ENCODE peak calls at places on chromosomes 16 and 17, in seven cellular contexts. H is trophoblast cell, L is IMR-90, P is mesenchymal stem cell, C is mesendoderm, Y is H9, J is H1. U is an unnamed sample.

GRCh38 chr16:82773018-82773417 is 146.2 kb downstream of the CDH13 start:
- DNase-seq in L (peak; percentile 7), J (no peak), C (no peak), H (no peak), P (peak; percentile 45), Y (no peak), U (no peak)

GRCh38 chr17:74466785-74467158 is 338 bp downstream of the CD300A start:
- DNase-seq in H (no peak), Y (no peak), J (no peak), C (no peak), L (no peak), P (no peak), U (no peak)

GRCh38 chr17:66426397-66427033 is 124.1 kb downstream of the PRKCA start:
- DNase-seq in Y (peak; percentile 63), L (peak; percentile 14), H (no peak), P (no peak), C (peak; percentile 66), J (no peak), U (no peak)

GRCh38 chr16:87842209-87842869 is 27.0 kb downstream of the SLC7A5 start:
- DNase-seq in J (no peak), L (no peak), P (no peak), Y (no peak), C (no peak), H (no peak), U (no peak)

GRCh38 chr17:48070195-48070594 is 22.0 kb downstream of the NFE2L1 start:
- DNase-seq in Y (no peak), H (no peak), C (no peak), J (no peak), L (no peak), P (no peak), U (no peak)

GRCh38 chr16:266258-267164 is 9.2 kb downstream of the RGS11 start:
- DNase-seq in H (no peak), P (no peak), Y (peak; percentile 30), C (no peak), L (no peak), J (no peak), U (no peak)

GRCh38 chr16:4501071-4501478 is 24.9 kb downstream of the HMOX2 start:
- DNase-seq in Y (no peak), C (no peak), P (no peak), H (no peak), J (no peak), L (peak; percentile 50), U (no peak)

GRCh38 chr17:19317359-19318095 is 45.0 kb downstream of the B9D1 start:
- DNase-seq in H (peak; percentile 76), J (peak; percentile 80), C (peak; percentile 98), L (peak; percentile 80), Y (peak; percentile 99), P (peak; percentile 75), U (peak; percentile 71)

GRCh38 chr17:33260638-33261037 is 32.5 kb downstream of the ASIC2 start:
- DNase-seq in J (peak; percentile 49), Y (peak; percentile 52), H (no peak), P (no peak), L (no peak), C (no peak), U (no peak)

GRCh38 chr17:34542700-34543336 is 36.6 kb upstream of the TMEM132E start:
- DNase-seq in P (peak; percentile 15), C (peak; percentile 31), H (peak; percentile 14), L (no peak), Y (peak; percentile 68), J (peak; percentile 89), U (peak; percentile 64)

DNA sequence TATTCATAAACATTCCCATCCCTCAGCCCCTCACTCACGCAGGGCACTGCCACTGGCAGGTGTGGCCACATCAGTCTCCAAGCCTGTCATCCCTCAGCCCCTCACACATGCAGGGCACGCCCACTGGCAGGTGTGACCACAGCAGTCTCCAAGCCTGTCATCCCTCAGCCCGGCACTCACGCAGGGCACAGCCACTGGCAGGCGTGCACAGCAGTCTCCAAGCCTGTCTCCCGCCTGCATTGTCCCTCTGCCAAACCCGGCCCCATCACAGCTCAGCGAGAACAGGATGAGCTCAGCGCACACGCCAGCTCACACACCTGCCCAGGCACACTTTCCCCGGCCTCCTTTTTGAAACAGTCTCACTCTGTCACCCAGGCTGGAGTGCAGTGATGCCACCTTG is 11.4 kb upstream of the KREMEN2 start:
- DNase-seq in P (no peak), H (no peak), Y (no peak), J (no peak), C (no peak), L (no peak), U (no peak)
- H3K4ac ChIP-seq in P (no peak overlapping the region), H (no peak overlapping the region), Y (no peak overlapping the region), J (no peak overlapping the region), C (no peak overlapping the region), L (no peak overlapping the region), U (no peak overlapping the region)

GRCh38 chr17:71550675-71551074 is 570.1 kb upstream of the SOX9 start:
- DNase-seq in Y (no peak), C (no peak), P (no peak), H (no peak), J (no peak), L (no peak), U (no peak)

GRCh38 chr17:71546369-71546864 is 574.4 kb upstream of the SOX9 start:
- DNase-seq in J (no peak), Y (no peak), P (no peak), L (no peak), H (no peak), C (no peak), U (no peak)

GRCh38 chr17:71553381-71553780 is 567.4 kb upstream of the SOX9 start:
- DNase-seq in L (no peak), H (no peak), C (no peak), P (no peak), Y (no peak), J (no peak), U (no peak)

GRCh38 chr17:71548540-71549190 is 572.2 kb upstream of the SOX9 start:
- DNase-seq in H (no peak), J (no peak), C (peak; percentile 4), Y (no peak), L (peak; percentile 11), P (no peak), U (no peak)

DNA sequence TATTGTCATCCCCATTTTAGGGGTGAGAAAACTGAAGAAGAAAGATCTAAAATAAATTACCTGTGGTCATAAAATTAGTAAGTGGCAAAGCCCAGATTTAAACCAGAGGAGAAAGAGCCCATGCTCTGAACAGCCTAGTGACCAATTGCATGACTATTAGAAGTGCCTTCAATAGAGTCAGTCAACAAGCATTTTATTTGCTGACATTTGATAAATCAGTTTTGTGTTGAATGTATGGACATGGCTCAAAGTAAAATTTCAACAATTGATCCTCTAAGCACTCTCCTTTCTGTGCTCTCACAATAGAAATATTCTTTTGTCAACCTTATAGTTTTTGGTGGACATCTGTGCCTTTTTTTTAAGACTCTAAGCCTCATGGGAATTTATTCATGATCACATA is 572.9 kb upstream of the SOX9 start:
- DNase-seq in L (no peak), P (no peak), C (no peak), J (no peak), H (no peak), Y (no peak), U (no peak)
- H3K4ac ChIP-seq in L (no peak overlapping the region), P (no peak overlapping the region), C (no peak overlapping the region), J (no peak overlapping the region), H (no peak overlapping the region), Y (no peak overlapping the region), U (no peak overlapping the region)

GRCh38 chr16:90011908-90012501 is 7.3 kb downstream of the DBNDD1 start:
- DNase-seq in J (no peak), C (no peak), P (no peak), L (no peak), H (no peak), Y (no peak), U (no peak)

GRCh38 chr16:90011196-90011819 is 7.9 kb downstream of the DBNDD1 start:
- DNase-seq in J (no peak), Y (no peak), C (no peak), P (no peak), H (no peak), L (no peak), U (no peak)

GRCh38 chr16:90009172-90009899 is 9.9 kb downstream of the DBNDD1 start:
- DNase-seq in C (no peak), Y (no peak), P (no peak), J (no peak), H (no peak), L (no peak), U (no peak)

GRCh38 chr16:90008708-90009145 is 10.5 kb downstream of the DBNDD1 start:
- DNase-seq in Y (no peak), C (no peak), L (peak; percentile 16), H (no peak), J (no peak), P (no peak), U (no peak)

DNA sequence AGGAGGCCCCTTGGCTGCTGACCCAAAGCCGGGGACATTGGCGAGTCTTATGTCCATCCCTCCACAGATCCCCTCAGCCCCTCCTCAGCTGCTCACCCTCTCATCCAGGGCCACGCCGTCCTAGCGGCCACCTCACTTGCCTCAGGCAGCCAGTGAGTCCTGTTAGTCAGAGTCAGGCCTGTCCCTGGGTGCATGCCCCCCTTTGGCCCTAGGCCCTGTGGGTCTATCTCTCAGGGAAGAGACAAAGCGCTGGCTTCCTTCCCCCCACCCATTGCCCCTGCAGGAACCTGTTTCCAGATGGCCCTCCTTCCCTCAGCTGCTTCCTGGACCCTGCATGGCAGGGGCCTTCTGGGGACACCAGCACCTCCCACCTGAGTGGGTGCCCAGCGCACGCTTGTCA is 8.6 kb downstream of the DBNDD1 start:
- DNase-seq in C (no peak), L (no peak), J (no peak), H (no peak), Y (no peak), P (no peak), U (no peak)
- H3K4ac ChIP-seq in C (no peak overlapping the region), L (no peak overlapping the region), J (no peak overlapping the region), H (no peak overlapping the region), Y (no peak overlapping the region), P (no peak overlapping the region), U (no peak overlapping the region)

GRCh38 chr16:50970221-50970620 is 180.8 kb downstream of the SALL1 start:
- DNase-seq in L (no peak), H (no peak), J (no peak), P (no peak), C (no peak), Y (no peak), U (no peak)

GRCh38 chr16:50964491-50964890 is 186.6 kb downstream of the SALL1 start:
- DNase-seq in C (no peak), L (no peak), Y (no peak), H (no peak), J (no peak), P (no peak), U (no peak)

GRCh38 chr16:50972899-50973298 is 178.2 kb downstream of the SALL1 start:
- DNase-seq in C (no peak), H (no peak), Y (no peak), P (no peak), J (no peak), L (no peak), U (no peak)

DNA sequence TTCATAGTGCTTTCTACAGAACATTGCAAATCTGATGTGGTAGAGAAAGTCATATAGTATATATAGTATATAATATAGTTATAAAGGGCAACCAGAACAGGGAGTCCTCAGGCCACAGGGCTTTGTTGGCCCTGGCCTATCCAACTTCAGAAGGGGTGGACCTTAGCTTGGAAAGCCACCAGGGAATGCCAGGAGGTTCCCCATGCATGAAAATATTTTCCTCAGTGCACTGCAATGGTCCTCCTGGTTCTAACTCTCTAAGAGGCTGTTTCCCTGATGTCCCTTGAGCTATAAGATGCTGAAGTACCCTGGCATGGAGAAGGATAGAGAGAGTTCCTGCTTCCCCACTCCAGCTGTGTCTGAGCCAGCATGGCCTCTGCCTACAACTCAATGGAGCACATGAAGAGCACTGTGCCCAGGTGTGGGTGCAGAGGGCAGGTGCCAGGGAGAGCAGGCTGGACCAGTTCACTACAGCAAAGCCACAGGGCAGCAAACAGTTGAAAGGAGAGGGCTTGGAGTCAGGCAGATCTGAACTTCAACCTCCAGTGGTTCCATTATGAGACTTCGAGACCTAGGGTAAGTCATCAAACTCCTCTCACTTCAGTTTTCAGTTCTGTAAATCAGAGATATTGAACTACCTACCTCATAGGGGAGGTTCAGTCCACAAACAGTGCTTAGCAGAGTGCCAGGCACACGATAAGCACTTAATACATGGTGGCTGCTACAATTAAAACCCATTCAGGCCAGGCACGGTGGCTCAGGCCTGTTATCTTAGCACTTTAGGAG is 183.1 kb downstream of the SALL1 start:
- DNase-seq in C (no peak), H (no peak), L (no peak), J (no peak), Y (no peak), P (no peak), U (no peak)
- H3K4ac ChIP-seq in C (no peak overlapping the region), H (no peak overlapping the region), L (no peak overlapping the region), J (no peak overlapping the region), Y (no peak overlapping the region), P (no peak overlapping the region), U (no peak overlapping the region)

U was measured in neuronal stem cell.